ENCODE peak calls at places on chromosomes 7 and 10, in six cellular contexts. W is fibroblast of lung; A is amygdala; J is GM03348; X is foreskin melanocyte; P is stimulated activated CD4-positive, alpha-beta T cell treated with anti-CD3 and anti-CD28 coated beads, Interleukin-4, amount 100 ng/mL, for 24 hours. G is an unnamed sample.

GRCh38 chr10:132546567-132547420 is 9.2 kb downstream of the INPP5A start:
- DNase-seq in W (no peak), A (no peak), J (no peak), X (no peak), P (no peak), G (no peak)

GRCh38 chr10:70462349-70462984 is 16.1 kb upstream of the PALD1 start:
- DNase-seq in W (peak), A (no peak), J (peak), X (no peak), P (no peak), G (no peak)

GRCh38 chr10:14727389-14727918 is 47.2 kb downstream of the FAM107B start:
- DNase-seq in W (no peak), A (no peak), J (no peak), X (no peak), P (no peak), G (no peak)

GRCh38 chr10:127908106-127908957 is 1.4 kb downstream of the PTPRE start:
- DNase-seq in W (peak), A (no peak), J (peak), X (no peak), P (no peak), G (no peak)

GRCh38 chr7:139828880-139829653 is at the start of gene TBXAS1:
- DNase-seq in W (no peak), A (no peak), J (no peak), X (peak), P (no peak), G (no peak)

GRCh38 chr7:158111556-158111880 is 476.1 kb downstream of the PTPRN2 start:
- DNase-seq in W (no peak), A (no peak), J (no peak), X (no peak), P (no peak), G (no peak)

GRCh38 chr7:85823379-85823778 is 636.5 kb upstream of the SEMA3D start:
- DNase-seq in W (peak), A (no peak), J (no peak), X (no peak), P (no peak), G (no peak)

GRCh38 chr7:44265733-44266132 is 59.7 kb downstream of the CAMK2B start:
- DNase-seq in W (no peak), A (no peak), J (no peak), X (no peak), P (no peak), G (no peak)

GRCh38 chr7:5426226-5426475 is 2.5 kb upstream of the TNRC18 start:
- DNase-seq in W (peak), A (no peak), J (no peak), X (peak), P (no peak), G (no peak)

GRCh38 chr7:24381919-24382505 is 98.0 kb downstream of the NPY start:
- DNase-seq in W (peak), A (no peak), J (peak), X (no peak), P (no peak), G (no peak)

GRCh38 chr7:87219545-87220025 is at the start of gene TMEM243:
- DNase-seq in W (peak), A (no peak), J (peak), X (peak), P (peak), G (peak)

GRCh38 chr7:72336887-72337821 is 75.0 kb downstream of the CALN1 start:
- DNase-seq in W (no peak), A (no peak), J (no peak), X (no peak), P (no peak), G (no peak)

GRCh38 chr7:21902240-21902639 is 43.5 kb downstream of the CDCA7L start:
- DNase-seq in W (peak), A (no peak), J (peak), X (peak), P (no peak), G (no peak)

GRCh38 chr10:130997267-130998045 is 314.1 kb downstream of the TCERG1L start:
- DNase-seq in W (no peak), A (no peak), J (no peak), X (no peak), P (no peak), G (no peak)

GRCh38 chr10:34280599-34281374 is 534.3 kb downstream of the PARD3 start:
- DNase-seq in W (peak), A (no peak), J (peak), X (peak), P (peak), G (no peak)

GRCh38 chr10:130221456-130222375 is 85.5 kb downstream of the GLRX3 start:
- DNase-seq in W (no peak), A (no peak), J (no peak), X (no peak), P (no peak), G (no peak)

GRCh38 chr7:150660939-150661613 is 24.4 kb upstream of the GIMAP2 start:
- DNase-seq in W (no peak), A (no peak), J (no peak), X (no peak), P (no peak), G (no peak)

GRCh38 chr10:114491419-114491818 is 87.1 kb upstream of the AFAP1L2 start:
- DNase-seq in W (peak), A (no peak), J (no peak), X (no peak), P (no peak), G (no peak)

GRCh38 chr10:69645751-69646687 is 16.0 kb downstream of the FAM241B start:
- DNase-seq in W (no peak), A (no peak), J (no peak), X (no peak), P (no peak), G (no peak)

GRCh38 chr10:99534939-99535763 is 2.4 kb downstream of the NKX2-3 start:
- DNase-seq in W (no peak), A (no peak), J (no peak), X (no peak), P (no peak), G (no peak)

GRCh38 chr7:130266258-130266960 is at the start of gene CPA2:
- DNase-seq in W (no peak), A (no peak), J (no peak), X (no peak), P (no peak), G (no peak)

GRCh38 chr10:50653142-50653541 is 29.4 kb upstream of the SGMS1 start:
- DNase-seq in W (peak), A (no peak), J (peak), X (no peak), P (no peak), G (no peak)

GRCh38 chr10:106566871-106567270 is 597.6 kb downstream of the SORCS1 start:
- DNase-seq in W (no peak), A (no peak), J (no peak), X (no peak), P (no peak), G (no peak)

GRCh38 chr10:37675449-37675848 is 182.0 kb downstream of the ZNF248 start:
- DNase-seq in W (no peak), A (no peak), J (no peak), X (no peak), P (no peak), G (no peak)

GRCh38 chr7:5526190-5527037 is 102.8 kb upstream of the TNRC18 start:
- DNase-seq in W (no peak), A (no peak), J (no peak), X (peak), P (peak), G (no peak)

GRCh38 chr7:28192786-28193581 is 12.4 kb upstream of the JAZF1 start:
- DNase-seq in W (peak), A (no peak), J (peak), X (no peak), P (no peak), G (no peak)

GRCh38 chr10:11279286-11279685 is 261.6 kb downstream of the CELF2 start:
- DNase-seq in W (no peak), A (no peak), J (no peak), X (no peak), P (no peak), G (no peak)

GRCh38 chr7:27677912-27678612 is 15.4 kb upstream of the HIBADH start:
- DNase-seq in W (peak), A (no peak), J (peak), X (peak), P (no peak), G (no peak)

GRCh38 chr7:42574693-42575084 is 337.2 kb downstream of the C7orf25 start:
- DNase-seq in W (no peak), A (no peak), J (peak), X (no peak), P (no peak), G (no peak)

GRCh38 chr10:64505496-64505895 is 984.3 kb downstream of the REEP3 start:
- DNase-seq in W (no peak), A (no peak), J (no peak), X (no peak), P (no peak), G (no peak)

GRCh38 chr10:92387289-92387940 is 96.4 kb downstream of the MARCHF5 start:
- DNase-seq in W (peak), A (no peak), J (peak), X (peak), P (no peak), G (no peak)

GRCh38 chr10:108598831-108599230 is 1324.5 kb downstream of the XPNPEP1 start:
- DNase-seq in W (peak), A (no peak), J (no peak), X (no peak), P (no peak), G (no peak)

GRCh38 chr10:92655426-92655825 is 34.3 kb upstream of the HHEX start:
- DNase-seq in W (no peak), A (no peak), J (no peak), X (no peak), P (no peak), G (no peak)

GRCh38 chr7:84339306-84339705 is 144.7 kb upstream of the SEMA3A start:
- DNase-seq in W (peak), A (no peak), J (no peak), X (no peak), P (no peak), G (no peak)

GRCh38 chr10:66931340-66931948 is 5.6 kb downstream of the LRRTM3 start:
- DNase-seq in W (peak), A (no peak), J (peak), X (peak), P (no peak), G (no peak)

GRCh38 chr7:64630496-64630895 is 35.4 kb upstream of the ZNF107 start:
- DNase-seq in W (peak), A (no peak), J (peak), X (no peak), P (no peak), G (no peak)

GRCh38 chr7:42240416-42240815 is 3.4 kb upstream of the GLI3 start:
- DNase-seq in W (no peak), A (no peak), J (no peak), X (no peak), P (no peak), G (no peak)

GRCh38 chr7:86431761-86432160 is 211.9 kb upstream of the GRM3 start:
- DNase-seq in W (no peak), A (no peak), J (no peak), X (no peak), P (no peak), G (no peak)